ENCODE peak calls at places on chromosomes 6 and 20, in five cellular contexts. I is left ventricle myocardium inferior; L is PC-3; U is mesendoderm; V is naive thymus-derived CD4-positive, alpha-beta T cell. H is an unnamed sample. For H3K4me1, the result is how much of the 10 kb centered on the place peaks cover.

GRCh38 chr20:9172908-9173307 is 104.0 kb downstream of the PLCB4 start:
- DNase-seq in I (no peak), V (no peak), U (peak), L (peak), H (no peak)

GRCh38 chr6:143429970-143430369 is 20.5 kb downstream of the ADAT2 start:
- DNase-seq in L (no peak), V (no peak), I (no peak), U (no peak), H (no peak)

GRCh38 chr6:44514576-44515193 is 127.2 kb downstream of the CDC5L start:
- DNase-seq in L (no peak), I (no peak), V (no peak), U (no peak), H (no peak)

GRCh38 chr6:37607949-37608348 is 89.7 kb downstream of the MDGA1 start:
- DNase-seq in I (no peak), L (peak), V (no peak), U (peak), H (no peak)

GRCh38 chr20:33915726-33916331 is 77.9 kb upstream of the RALY start:
- DNase-seq in U (peak), L (peak), V (peak), I (peak), H (peak)

GRCh38 chr6:142566628-142567396 is 265.0 kb downstream of the ADGRG6 start:
- DNase-seq in V (peak), U (peak), L (peak), I (no peak), H (peak)

GRCh38 chr6:35402136-35402855 is 49.8 kb upstream of the FANCE start:
- DNase-seq in V (no peak), L (no peak), U (no peak), I (no peak), H (peak)

GRCh38 chr6:112429226-112429625 is 82.1 kb downstream of the RFPL4B start:
- DNase-seq in L (no peak), U (peak), V (no peak), I (no peak), H (no peak)

GRCh38 chr20:17648782-17649730 is 33.0 kb downstream of the RRBP1 start:
- DNase-seq in U (no peak), L (peak), I (no peak), V (peak), H (peak)
- H3K4me1 ChIP-seq in U (under half), L (under half), I (half or more), V (under half), H (under half)

DNA sequence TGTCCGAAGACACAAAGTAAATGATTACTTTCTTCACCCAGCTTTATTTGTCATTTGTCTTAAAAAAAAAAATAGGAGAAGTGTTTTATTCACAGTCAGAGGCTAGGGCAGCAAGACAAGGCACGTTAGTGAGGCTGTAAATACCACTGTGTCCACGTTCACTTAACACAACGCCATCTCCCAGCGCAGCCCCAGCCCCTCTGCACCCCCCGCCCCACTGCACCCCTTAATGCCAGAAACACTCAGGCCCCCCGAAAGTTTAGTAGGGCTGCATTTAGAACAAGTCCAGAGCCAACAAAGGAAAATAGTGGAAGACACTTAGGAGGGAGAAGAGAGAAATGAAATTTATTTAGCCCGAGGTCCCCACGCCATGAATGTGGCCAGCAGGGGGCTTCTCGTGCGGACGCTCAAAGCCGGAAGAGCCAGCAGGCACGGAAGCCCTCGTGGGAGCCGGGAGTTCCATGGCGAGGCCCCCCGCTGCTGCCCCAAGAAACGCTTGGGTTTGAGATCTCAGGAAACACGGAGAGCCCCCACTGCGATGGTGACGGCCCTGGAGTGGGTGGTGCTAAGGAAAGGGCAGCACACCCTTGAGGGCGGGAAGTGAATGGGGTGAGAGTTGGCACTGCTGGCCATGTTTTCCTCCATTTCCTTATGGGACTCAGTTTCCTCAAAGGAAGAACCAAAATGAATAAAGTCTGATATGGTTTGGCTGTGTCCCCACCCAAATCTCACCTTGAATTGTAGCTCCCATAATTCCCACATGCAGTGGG is 50.2 kb downstream of the IYD start:
- DNase-seq in I (peak), V (peak), L (peak), U (peak), H (peak)
- H3K4me3 ChIP-seq in I (peak), V (peak), L (peak), U (no peak), H (peak)

GRCh38 chr6:63598251-63599036 is 26.2 kb downstream of the LOC128125822 start:
- DNase-seq in L (peak), I (peak), U (peak), V (peak), H (peak)
- H3K27ac ChIP-seq in L (no peak), I (no peak), U (no peak), V (no peak), H (no peak)

GRCh38 chr20:41027872-41028358 is 707 bp upstream of the TOP1 start:
- DNase-seq in L (no peak), U (no peak), I (no peak), V (no peak), H (no peak)

GRCh38 chr20:41028359-41029149 is at the start of gene TOP1:
- DNase-seq in U (peak), L (peak), I (peak), V (peak), H (peak)

GRCh38 chr20:41018153-41018552 is 10.5 kb upstream of the TOP1 start:
- DNase-seq in V (no peak), L (peak), U (no peak), I (no peak), H (no peak)

GRCh38 chr20:41027366-41027765 is 1.3 kb upstream of the TOP1 start:
- DNase-seq in I (no peak), L (no peak), U (no peak), V (no peak), H (no peak)

GRCh38 chr20:41023549-41023948 is 5.1 kb upstream of the TOP1 start:
- DNase-seq in V (no peak), L (no peak), I (no peak), U (peak), H (no peak)
- H3K4me1 ChIP-seq in V (under half), L (under half), I (under half), U (under half), H (under half)

DNA sequence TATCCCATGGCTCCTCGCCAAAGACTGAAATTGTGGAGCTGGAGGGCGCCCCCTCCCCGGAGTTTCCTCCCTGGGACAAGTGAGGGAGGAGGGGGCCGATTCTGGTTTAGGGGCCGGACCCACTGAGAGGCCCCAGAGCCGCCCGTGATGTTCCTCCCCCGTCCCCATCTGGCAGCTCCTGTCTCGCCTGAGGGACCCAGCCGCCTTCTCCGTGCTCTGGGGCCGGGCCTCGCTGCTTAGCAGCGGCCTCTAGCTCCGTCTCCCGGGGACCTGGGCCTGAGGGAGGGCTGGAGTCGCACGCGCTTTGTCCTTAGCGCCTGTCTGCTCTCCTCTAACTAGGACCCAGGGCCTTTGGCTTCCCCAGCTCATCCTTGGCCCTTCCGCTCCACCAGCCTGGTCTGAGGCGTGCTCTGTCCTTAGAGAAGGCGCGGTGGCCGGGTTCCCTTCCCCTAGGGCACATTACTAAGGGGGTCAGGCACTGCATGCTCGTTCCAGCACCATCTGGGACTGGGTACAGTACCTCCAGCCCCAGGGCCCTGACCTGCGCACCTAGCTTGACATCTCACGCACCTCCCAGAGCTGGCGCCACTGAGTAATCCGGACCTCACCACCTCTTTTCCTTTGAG is 29.8 kb downstream of the SLC12A5 start:
- DNase-seq in U (peak), I (no peak), V (no peak), L (no peak), H (no peak)
- H3K4me3 ChIP-seq in U (no peak), I (peak), V (no peak), L (no peak), H (no peak)

DNA sequence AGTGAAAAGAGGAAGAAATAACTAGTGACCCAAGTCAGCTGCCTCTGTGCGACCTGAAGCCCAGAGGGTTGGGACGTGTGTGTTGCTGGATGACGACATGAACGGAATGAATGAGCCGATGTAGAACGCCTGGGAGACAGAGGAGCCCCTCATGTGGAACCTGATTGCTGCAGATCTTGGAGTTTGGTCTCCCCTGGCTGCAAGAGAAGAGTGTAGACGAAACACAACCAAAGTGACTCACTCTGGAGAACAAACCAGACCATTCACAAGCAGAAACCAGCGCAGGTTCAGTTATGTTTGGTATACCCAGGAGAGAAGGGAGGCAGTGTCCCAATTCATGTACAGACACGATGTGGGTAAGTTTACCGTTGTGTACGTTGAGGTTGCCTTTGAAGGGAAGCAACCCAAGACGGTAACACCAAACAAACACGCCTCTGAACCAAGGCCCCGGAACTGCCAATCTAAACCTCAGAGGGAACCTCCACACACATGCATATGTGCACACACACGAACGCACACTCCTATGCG is 265.9 kb downstream of the BMP7 start:
- DNase-seq in U (no peak), I (no peak), V (no peak), L (no peak), H (no peak)
- H3K27ac ChIP-seq in U (no peak), I (no peak), V (no peak), L (no peak), H (no peak)

DNA sequence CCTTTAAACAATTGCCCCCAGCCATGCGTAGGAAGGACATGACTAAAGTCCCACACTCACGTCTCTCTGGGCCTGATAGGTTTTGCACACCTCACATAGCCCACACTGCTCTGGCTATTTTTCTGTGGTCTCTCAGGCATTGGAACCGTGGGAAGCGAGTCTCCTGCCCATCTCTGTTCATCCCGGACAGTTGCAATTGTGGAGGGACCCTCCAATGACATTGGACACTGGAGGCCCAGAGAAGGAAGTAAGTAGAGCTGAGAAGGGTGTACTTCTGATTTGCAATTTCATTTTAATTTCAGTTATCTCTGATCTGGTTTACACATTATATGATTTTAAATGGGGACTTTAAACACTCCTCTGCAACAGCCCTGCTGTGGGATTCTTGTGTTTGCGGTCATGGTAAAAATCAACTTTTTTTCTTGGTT is 23.3 kb upstream of the CST3 start:
- DNase-seq in U (no peak), I (no peak), L (no peak), V (no peak), H (no peak)
- H3K4me1 ChIP-seq in U (under half), I (under half), L (under half), V (under half), H (under half)

DNA sequence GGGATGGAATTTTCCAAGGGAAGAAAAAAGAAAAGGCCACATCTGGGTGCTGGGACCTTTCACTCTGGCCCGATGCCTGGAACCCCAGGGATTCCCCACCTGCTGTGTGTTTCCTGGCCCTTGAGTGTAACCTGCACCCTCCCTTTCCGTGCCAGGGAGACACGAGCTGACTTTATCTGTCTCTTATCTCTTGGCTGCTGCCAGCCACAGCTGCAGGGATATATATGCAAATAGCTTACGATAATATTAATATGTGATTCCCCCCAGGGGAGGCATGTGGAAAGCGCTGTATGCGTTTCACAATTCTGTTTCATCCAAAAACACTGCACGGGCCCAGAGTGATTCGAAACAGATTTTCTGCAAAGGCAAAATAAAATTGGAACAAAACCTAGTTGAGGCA is 1.5 kb downstream of the RIPOR3 start:
- DNase-seq in U (no peak), V (no peak), I (peak), L (no peak), H (peak)
- H3K4me3 ChIP-seq in U (no peak), V (no peak), I (peak), L (no peak), H (no peak)

GRCh38 chr20:35303382-35303734 is 11.1 kb upstream of the FAM83C start:
- DNase-seq in U (no peak), I (no peak), L (no peak), V (no peak), H (no peak)

GRCh38 chr20:35304956-35305355 is 12.7 kb upstream of the FAM83C start:
- DNase-seq in V (no peak), I (no peak), L (no peak), U (no peak), H (no peak)

GRCh38 chr20:35305682-35306556 is 13.7 kb upstream of the FAM83C start:
- DNase-seq in L (peak), I (no peak), U (peak), V (no peak), H (peak)

GRCh38 chr20:35302421-35303335 is 10.5 kb upstream of the FAM83C start:
- DNase-seq in U (no peak), L (peak), V (no peak), I (no peak), H (no peak)

DNA sequence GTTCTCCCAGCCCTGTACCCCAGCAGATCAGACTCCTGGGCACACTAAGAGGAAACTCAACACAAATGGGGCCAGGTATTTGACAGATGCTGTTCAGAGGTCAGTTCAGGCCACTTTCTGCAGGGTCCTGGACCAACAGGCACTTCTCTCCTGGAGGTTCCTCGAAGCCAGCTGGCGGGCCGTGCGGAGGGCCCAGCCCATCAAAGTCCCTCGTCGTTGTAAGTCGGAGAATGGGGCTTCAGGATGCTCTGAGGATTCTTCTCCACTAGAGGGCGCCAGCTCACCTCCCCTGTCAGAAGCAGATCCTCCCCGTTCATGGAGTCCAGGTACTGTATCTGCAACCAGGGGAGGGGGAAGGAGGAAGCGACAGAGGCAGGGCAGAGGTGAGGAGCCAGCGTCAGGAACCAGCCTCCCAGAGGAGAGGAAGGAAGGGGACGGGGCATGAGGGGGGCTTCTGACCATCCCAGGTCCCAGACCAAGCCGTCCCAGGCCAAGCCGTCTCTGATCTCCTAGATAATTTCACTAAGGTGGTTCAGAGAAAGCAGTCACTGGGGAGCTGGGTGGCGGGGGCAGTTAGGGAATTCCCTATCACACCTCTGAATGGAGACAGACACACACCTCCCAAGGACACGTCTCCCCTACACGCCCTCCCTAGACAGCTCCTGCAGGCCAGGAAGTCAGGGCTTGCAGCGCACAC is 11.7 kb upstream of the FAM83C start:
- DNase-seq in U (peak), V (peak), L (peak), I (peak), H (peak)
- H3K27ac ChIP-seq in U (no peak), V (no peak), L (peak), I (no peak), H (no peak)

H was measured in small intestine.